ENCODE peak calls at places on chromosomes 12 and 14, in six cellular contexts. B, E, X, N, J and S are unnamed samples.

GRCh38 chr12:21604245-21605101 is at the start of gene GYS2:
- ATAC-seq in N (no peak), X (no peak), E (no peak), B (no peak), J (no peak), S (no peak)

GRCh38 chr14:102033241-102033640 is 53.6 kb downstream of the HSP90AA1 start:
- ATAC-seq in J (no peak), N (no peak), E (no peak), B (no peak), X (no peak), S (no peak)

GRCh38 chr14:52427460-52427859 is 113.3 kb downstream of the PTGER2 start:
- ATAC-seq in B (no peak), J (no peak), X (no peak), E (peak), N (no peak), S (no peak)

GRCh38 chr14:104794099-104794498 is 1.4 kb downstream of the AKT1 start:
- ATAC-seq in B (peak), X (peak), J (peak), E (peak), N (no peak), S (no peak)

GRCh38 chr14:20632448-20632830 is 9.1 kb downstream of the OR6S1 start:
- ATAC-seq in N (peak), B (peak), X (no peak), E (peak), J (peak), S (peak)

GRCh38 chr12:93468008-93468371 is 676 bp downstream of the MRPL42 start:
- ATAC-seq in J (peak), N (no peak), E (peak), B (peak), X (peak), S (peak)

GRCh38 chr14:64388533-64389243 is 535 bp downstream of the MTHFD1 start:
- ATAC-seq in N (peak), E (peak), X (peak), B (peak), J (peak), S (no peak)

GRCh38 chr14:68719634-68720384 is 73.1 kb downstream of the ZFP36L1 start:
- ATAC-seq in X (no peak), E (peak), J (no peak), N (peak), B (no peak), S (no peak)

GRCh38 chr12:6639151-6639773 is 3.5 kb upstream of the LPAR5 start:
- ATAC-seq in J (no peak), B (no peak), X (no peak), E (no peak), N (no peak), S (no peak)

GRCh38 chr12:78746001-78746400 is 118.6 kb upstream of the SYT1 start:
- ATAC-seq in N (no peak), E (no peak), B (no peak), X (no peak), J (no peak), S (no peak)

GRCh38 chr12:96711364-96711763 is 195.7 kb upstream of the NEDD1 start:
- ATAC-seq in J (no peak), X (no peak), B (no peak), E (peak), N (no peak), S (no peak)

GRCh38 chr12:52817003-52817698 is 3.2 kb upstream of the KRT4 start:
- ATAC-seq in X (no peak), B (no peak), N (no peak), E (no peak), J (no peak), S (no peak)

GRCh38 chr14:20687362-20688166 is 1.0 kb upstream of the ANG start:
- ATAC-seq in N (no peak), E (no peak), X (peak), J (no peak), B (no peak), S (no peak)

GRCh38 chr14:53620325-53620716 is 336.3 kb downstream of the BMP4 start:
- ATAC-seq in X (peak), E (no peak), N (no peak), J (no peak), B (no peak), S (no peak)

GRCh38 chr14:72942934-72943333 is 16.7 kb downstream of the DCAF4 start:
- ATAC-seq in X (no peak), E (no peak), J (peak), B (no peak), N (no peak), S (no peak)

GRCh38 chr14:94373708-94374107 is 14.7 kb downstream of the SERPINA1 start:
- ATAC-seq in X (peak), N (no peak), B (peak), J (peak), E (no peak), S (no peak)

GRCh38 chr12:46553911-46554310 is 181.3 kb upstream of the SLC38A2 start:
- ATAC-seq in J (no peak), X (no peak), E (no peak), B (no peak), N (no peak), S (no peak)

GRCh38 chr12:68998036-68998435 is 65.1 kb upstream of the CPM start:
- ATAC-seq in X (no peak), B (no peak), E (no peak), J (no peak), N (no peak), S (no peak)

GRCh38 chr14:95895720-95896119 is 19.1 kb downstream of the TUNAR start:
- ATAC-seq in B (peak), X (no peak), J (peak), E (no peak), N (no peak), S (no peak)

GRCh38 chr14:61322799-61323290 is 1.5 kb downstream of the PRKCH start:
- ATAC-seq in N (peak), B (peak), X (peak), J (peak), E (peak), S (no peak)

GRCh38 chr12:54616933-54617535 is 17.7 kb downstream of the LACRT start:
- ATAC-seq in X (no peak), N (no peak), B (no peak), J (no peak), E (no peak), S (no peak)